ENCODE peak calls at places on chromosomes 16 and 17, in nine cellular contexts. C is cardiac muscle cell, T is foreskin fibroblast, G is tibial artery, B is dorsolateral prefrontal cortex, N is mucosa of descending colon, J is fibroblast of mammary gland, U is psoas muscle, K is heart left ventricle. Q is an unnamed sample.

GRCh38 chr17:59753522-59754467 is 46.3 kb downstream of the VMP1 start:
- DNase-seq in C (peak), T (peak), G (no peak), B (no peak), N (no peak), J (peak), U (no peak), K (peak), Q (peak)

GRCh38 chr16:28157768-28158535 is 53.8 kb downstream of the XPO6 start:
- DNase-seq in C (no peak), T (no peak), G (no peak), B (no peak), N (no peak), J (peak), U (no peak), K (no peak), Q (peak)

GRCh38 chr16:35523991-35524390 is 2064.6 kb downstream of the TP53TG3F start:
- DNase-seq in C (no peak), T (no peak), G (no peak), B (no peak), N (no peak), J (no peak), U (no peak), K (no peak), Q (no peak)

GRCh38 chr17:21539146-21539545 is 153.2 kb upstream of the KCNJ18 start:
- DNase-seq in C (no peak), T (no peak), G (no peak), B (no peak), N (no peak), J (peak), U (no peak), K (no peak), Q (peak)

GRCh38 chr17:66904760-66905637 is 59.5 kb upstream of the CACNG4 start:
- DNase-seq in C (peak), T (no peak), G (no peak), B (no peak), N (no peak), J (peak), U (no peak), K (peak), Q (peak)

GRCh38 chr17:73291260-73291801 is 20.5 kb downstream of the CDC42EP4 start:
- DNase-seq in C (no peak), T (peak), G (peak), B (no peak), N (peak), J (peak), U (peak), K (peak), Q (peak)

GRCh38 chr17:40978752-40979151 is 5.4 kb downstream of the KRT40 start:
- DNase-seq in C (peak), T (no peak), G (no peak), B (no peak), N (no peak), J (no peak), U (no peak), K (no peak), Q (no peak)

GRCh38 chr16:17365211-17365541 is 105.6 kb downstream of the XYLT1 start:
- DNase-seq in C (no peak), T (no peak), G (no peak), B (no peak), N (no peak), J (peak), U (no peak), K (no peak), Q (no peak)

GRCh38 chr17:68204736-68205135 is 43.1 kb upstream of the AMZ2 start:
- DNase-seq in C (no peak), T (no peak), G (no peak), B (no peak), N (peak), J (no peak), U (no peak), K (no peak), Q (no peak)

GRCh38 chr17:74267579-74267978 is 6.5 kb upstream of the DNAI2 start:
- DNase-seq in C (no peak), T (no peak), G (no peak), B (no peak), N (no peak), J (no peak), U (no peak), K (no peak), Q (no peak)

GRCh38 chr17:76906463-76906862 is 38.3 kb downstream of the MGAT5B start:
- DNase-seq in C (no peak), T (no peak), G (no peak), B (no peak), N (no peak), J (no peak), U (no peak), K (no peak), Q (no peak)

GRCh38 chr17:48500435-48501426 is 30.1 kb downstream of the HOXB1 start:
- DNase-seq in C (peak), T (no peak), G (no peak), B (no peak), N (peak), J (no peak), U (no peak), K (no peak), Q (peak)

GRCh38 chr17:44222112-44222869 is 2.8 kb upstream of the UBTF start:
- DNase-seq in C (peak), T (peak), G (peak), B (peak), N (peak), J (peak), U (peak), K (peak), Q (peak)
- TF ChIP-seq CTCF in C (peak), T (no peak), G (peak), B (peak), N (no peak), J (no peak), U (peak), K (peak), Q (no peak)

GRCh38 chr16:51731160-51731559 is 580.1 kb upstream of the SALL1 start:
- DNase-seq in C (no peak), T (no peak), G (no peak), B (no peak), N (no peak), J (no peak), U (no peak), K (no peak), Q (no peak)
- H3K4me3 ChIP-seq in C (no peak), T (no peak), G (no peak), B (no peak), N (no peak), J (no peak), U (no peak), K (no peak), Q (no peak)

GRCh38 chr16:46976550-46976949 is 3.1 kb upstream of the DNAJA2 start:
- DNase-seq in C (no peak), T (no peak), G (no peak), B (no peak), N (no peak), J (no peak), U (no peak), K (no peak), Q (no peak)
- TF ChIP-seq CTCF in C (no peak), T (no peak), G (no peak), B (no peak), N (no peak), J (no peak), U (no peak), K (no peak), Q (no peak)

DNA sequence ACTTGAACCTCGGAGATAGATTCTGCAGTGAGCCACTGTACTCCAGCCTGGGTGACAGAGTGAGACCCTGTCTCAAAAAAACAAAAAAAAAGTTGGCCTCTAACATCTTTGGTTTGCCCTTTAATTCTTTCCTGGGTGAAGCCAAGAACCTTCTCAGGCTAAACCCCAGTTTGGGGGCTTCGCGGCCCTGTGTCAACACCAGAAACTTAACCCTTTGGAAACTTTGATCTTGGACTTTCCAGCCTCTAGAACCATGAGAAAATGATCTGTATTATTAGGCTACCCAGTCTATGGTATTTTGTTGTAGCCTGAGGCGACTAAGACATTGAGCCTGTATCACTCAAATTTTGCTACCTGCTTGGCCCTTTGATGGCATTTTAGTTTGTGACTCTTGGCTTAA is 86.2 kb downstream of the CDC27 start:
- DNase-seq in C (no peak), T (no peak), G (no peak), B (no peak), N (no peak), J (no peak), U (no peak), K (no peak), Q (no peak)
- H3K4me3 ChIP-seq in C (no peak), T (no peak), G (no peak), B (no peak), N (no peak), J (no peak), U (no peak), K (no peak), Q (no peak)

GRCh38 chr17:42535400-42536047 is 517 bp upstream of the NAGLU start:
- DNase-seq in C (no peak), T (no peak), G (no peak), B (no peak), N (no peak), J (no peak), U (peak), K (no peak), Q (no peak)
- TF ChIP-seq CTCF in C (no peak), T (no peak), G (no peak), B (no peak), N (no peak), J (no peak), U (no peak), K (no peak), Q (no peak)

GRCh38 chr16:1781758-1782407 is 488 bp downstream of the SPSB3 start:
- DNase-seq in C (peak), T (no peak), G (no peak), B (peak), N (peak), J (no peak), U (peak), K (peak), Q (peak)

GRCh38 chr16:1779234-1779701 is 3.1 kb downstream of the SPSB3 start:
- DNase-seq in C (no peak), T (no peak), G (no peak), B (no peak), N (no peak), J (no peak), U (peak), K (peak), Q (no peak)

GRCh38 chr16:1781254-1781653 is 1.1 kb downstream of the SPSB3 start:
- DNase-seq in C (no peak), T (no peak), G (no peak), B (peak), N (peak), J (no peak), U (peak), K (peak), Q (no peak)

GRCh38 chr16:1779741-1780676 is 2.4 kb downstream of the SPSB3 start:
- DNase-seq in C (no peak), T (no peak), G (no peak), B (no peak), N (peak), J (no peak), U (peak), K (peak), Q (no peak)

DNA sequence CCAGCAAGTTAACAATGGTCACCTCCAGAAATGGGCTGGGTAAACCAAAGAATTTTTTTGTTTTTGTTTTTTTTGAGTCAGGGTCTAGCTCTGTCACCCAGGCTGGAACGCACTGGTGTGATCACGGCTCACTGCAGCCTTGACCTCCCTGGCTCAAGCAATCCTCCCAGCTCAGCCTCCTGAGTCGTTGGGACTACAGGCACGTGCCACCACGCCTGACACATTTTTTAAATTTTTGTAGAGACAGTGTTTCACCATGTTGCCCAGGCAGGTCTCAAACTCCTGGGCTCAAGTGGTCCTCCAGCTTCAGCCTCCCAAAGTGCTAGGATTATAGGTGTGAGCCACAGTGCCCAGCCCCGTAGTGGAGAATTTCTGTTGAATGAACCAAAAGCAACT is 1.7 kb downstream of the SPSB3 start:
- DNase-seq in C (no peak), T (no peak), G (no peak), B (no peak), N (peak), J (no peak), U (no peak), K (peak), Q (no peak)
- H3K4me3 ChIP-seq in C (no peak), T (peak), G (peak), B (peak), N (no peak), J (no peak), U (peak), K (no peak), Q (no peak)

DNA sequence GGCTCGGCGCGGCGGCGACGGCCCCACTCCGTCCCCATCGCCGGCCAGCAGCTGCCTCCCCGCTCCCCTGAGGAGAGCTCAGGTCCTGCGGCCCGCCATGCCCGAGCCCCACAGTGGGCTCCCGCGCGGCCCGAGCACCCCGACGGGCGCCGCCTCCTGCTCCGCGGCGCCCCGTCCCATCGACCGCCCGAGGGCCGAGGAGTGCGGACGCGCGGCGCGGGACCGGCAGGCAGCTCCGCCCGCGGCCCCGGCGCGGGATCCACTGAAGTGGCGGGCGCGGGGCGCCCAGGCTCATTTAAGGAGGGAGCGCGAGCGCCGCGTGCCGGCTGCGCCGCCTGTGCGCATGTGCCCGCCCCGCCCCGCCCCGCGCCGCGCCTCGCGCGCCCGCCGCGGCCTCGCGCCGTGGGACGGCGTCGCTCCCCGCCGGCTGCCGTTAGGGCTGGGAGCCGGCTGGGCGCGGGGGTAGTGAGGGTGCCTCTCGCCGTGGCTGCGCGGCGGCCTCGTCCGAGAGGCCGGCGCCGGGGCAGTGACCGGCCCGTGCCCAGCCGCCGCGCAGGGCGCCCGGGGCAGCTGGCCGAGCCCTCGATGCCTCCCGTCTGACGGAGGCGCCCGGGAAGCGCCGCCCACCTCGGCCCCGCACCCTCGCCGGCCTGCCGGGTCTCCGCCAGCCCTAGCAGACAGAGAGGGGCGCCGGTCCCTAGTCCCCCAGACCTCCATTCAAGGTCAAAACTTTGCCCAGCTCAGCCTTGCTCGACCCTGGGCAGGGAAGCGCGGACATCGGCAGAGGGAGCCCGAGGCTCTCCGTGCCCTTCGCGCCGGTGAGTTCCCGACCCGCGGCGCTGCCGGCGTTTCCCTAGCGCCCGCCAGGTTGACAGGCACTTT is at the start of gene NETO2:
- DNase-seq in C (peak), T (peak), G (peak), B (peak), N (peak), J (peak), U (peak), K (peak), Q (peak)
- TF ChIP-seq CTCF in C (peak), T (peak), G (peak), B (peak), N (peak), J (peak), U (peak), K (peak), Q (peak)

GRCh38 chr16:86577314-86577971 is 906 bp upstream of the FOXL1 start:
- DNase-seq in C (no peak), T (no peak), G (peak), B (no peak), N (no peak), J (no peak), U (no peak), K (no peak), Q (no peak)
- H3K4me3 ChIP-seq in C (no peak), T (peak), G (peak), B (no peak), N (no peak), J (peak), U (no peak), K (no peak), Q (peak)

GRCh38 chr16:715448-716249 is 731 bp downstream of the METRN start:
- DNase-seq in C (peak), T (no peak), G (no peak), B (no peak), N (peak), J (peak), U (no peak), K (no peak), Q (peak)
- TF ChIP-seq CTCF in C (peak), T (no peak), G (no peak), B (no peak), N (no peak), J (no peak), U (no peak), K (no peak), Q (no peak)